ENCODE peak calls at places on chromosome 18, in five cellular contexts. Y, D, P, L and E are unnamed samples.

GRCh38 chr18:53281406-53281805 is 941.4 kb downstream of the DCC start:
- DNase-seq in P (no peak), D (no peak), Y (no peak), L (no peak), E (no peak)

GRCh38 chr18:48889115-48889941 is 61.4 kb downstream of the SMAD7 start:
- DNase-seq in Y (no peak), P (no peak), D (peak; percentile 75), L (peak; percentile 35), E (no peak)

GRCh38 chr18:65751145-65752085 is 603 bp downstream of the CDH7 start:
- DNase-seq in P (peak; percentile 1), D (no peak), Y (peak; percentile 33), L (no peak), E (no peak)

GRCh38 chr18:32037616-32038015 is 19.0 kb downstream of the RNF125 start:
- DNase-seq in P (no peak), Y (no peak), L (no peak), D (no peak), E (no peak)

GRCh38 chr18:58649966-58650816 is 21.1 kb upstream of the MALT1 start:
- DNase-seq in P (peak; percentile 71), Y (no peak), D (no peak), L (no peak), E (no peak)

GRCh38 chr18:21389903-21390302 is 147.9 kb downstream of the GREB1L start:
- DNase-seq in L (no peak), P (no peak), Y (no peak), D (no peak), E (no peak)

GRCh38 chr18:11728247-11728646 is 39.2 kb downstream of the GNAL start:
- DNase-seq in D (no peak), L (no peak), P (no peak), Y (no peak), E (no peak)

GRCh38 chr18:48119204-48119603 is 188.7 kb upstream of the SMAD2 start:
- DNase-seq in P (no peak), L (no peak), D (no peak), Y (no peak), E (no peak)

GRCh38 chr18:4544131-4544530 is 89.0 kb upstream of the DLGAP1 start:
- DNase-seq in Y (no peak), L (no peak), P (no peak), D (no peak), E (no peak)

GRCh38 chr18:29879763-29880162 is 1162.8 kb downstream of the DSC3 start:
- DNase-seq in D (no peak), L (no peak), P (no peak), Y (no peak), E (no peak)

GRCh38 chr18:78875268-78875997 is 104.2 kb upstream of the SALL3 start:
- DNase-seq in Y (no peak), D (peak; percentile 35), L (no peak), P (peak; percentile 10), E (no peak)

GRCh38 chr18:5455644-5456043 is 88.2 kb downstream of the EPB41L3 start:
- DNase-seq in P (no peak), D (no peak), L (no peak), Y (no peak), E (no peak)

GRCh38 chr18:63238711-63239110 is 80.9 kb downstream of the BCL2 start:
- DNase-seq in P (no peak), D (no peak), Y (no peak), L (no peak), E (no peak)

GRCh38 chr18:43486462-43486861 is 209.2 kb upstream of the SYT4 start:
- DNase-seq in L (peak; percentile 37), D (no peak), Y (no peak), P (peak; percentile 49), E (no peak)

GRCh38 chr18:69387181-69387580 is 13.5 kb upstream of the DOK6 start:
- DNase-seq in Y (no peak), D (no peak), L (no peak), P (no peak), E (no peak)

GRCh38 chr18:24189007-24189528 is 50.2 kb downstream of the CABYR start:
- DNase-seq in P (no peak), D (no peak), L (no peak), Y (peak; percentile 61), E (no peak)

GRCh38 chr18:67217551-67218166 is 298.9 kb downstream of the DSEL start:
- DNase-seq in P (peak; percentile 66), L (peak; percentile 42), D (peak; percentile 45), Y (peak; percentile 47), E (no peak)

GRCh38 chr18:2502880-2503279 is 68.4 kb downstream of the METTL4 start:
- DNase-seq in D (no peak), L (no peak), P (no peak), Y (no peak), E (no peak)

GRCh38 chr18:51447351-51447896 is 249.9 kb upstream of the MEX3C start:
- DNase-seq in L (no peak), D (peak; percentile 69), P (no peak), Y (no peak), E (no peak)

GRCh38 chr18:67525328-67526110 is 9.0 kb upstream of the DSEL start:
- DNase-seq in P (no peak), Y (no peak), D (peak; percentile 78), L (peak; percentile 68), E (no peak)

GRCh38 chr18:46071615-46071893 is 506 bp downstream of the PSTPIP2 start:
- DNase-seq in L (no peak), P (peak; percentile 29), D (no peak), Y (no peak), E (no peak)

GRCh38 chr18:46072959-46073358 is 899 bp upstream of the PSTPIP2 start:
- DNase-seq in D (no peak), Y (no peak), P (no peak), L (peak; percentile 24), E (no peak)

GRCh38 chr18:46073474-46074331 is 1.6 kb upstream of the PSTPIP2 start:
- DNase-seq in D (peak; percentile 46), P (peak; percentile 64), Y (peak; percentile 47), L (peak; percentile 35), E (no peak)

GRCh38 chr18:46070683-46071614 is 1.1 kb downstream of the PSTPIP2 start:
- DNase-seq in D (no peak), L (no peak), P (peak; percentile 29), Y (no peak), E (peak; percentile 24)

DNA sequence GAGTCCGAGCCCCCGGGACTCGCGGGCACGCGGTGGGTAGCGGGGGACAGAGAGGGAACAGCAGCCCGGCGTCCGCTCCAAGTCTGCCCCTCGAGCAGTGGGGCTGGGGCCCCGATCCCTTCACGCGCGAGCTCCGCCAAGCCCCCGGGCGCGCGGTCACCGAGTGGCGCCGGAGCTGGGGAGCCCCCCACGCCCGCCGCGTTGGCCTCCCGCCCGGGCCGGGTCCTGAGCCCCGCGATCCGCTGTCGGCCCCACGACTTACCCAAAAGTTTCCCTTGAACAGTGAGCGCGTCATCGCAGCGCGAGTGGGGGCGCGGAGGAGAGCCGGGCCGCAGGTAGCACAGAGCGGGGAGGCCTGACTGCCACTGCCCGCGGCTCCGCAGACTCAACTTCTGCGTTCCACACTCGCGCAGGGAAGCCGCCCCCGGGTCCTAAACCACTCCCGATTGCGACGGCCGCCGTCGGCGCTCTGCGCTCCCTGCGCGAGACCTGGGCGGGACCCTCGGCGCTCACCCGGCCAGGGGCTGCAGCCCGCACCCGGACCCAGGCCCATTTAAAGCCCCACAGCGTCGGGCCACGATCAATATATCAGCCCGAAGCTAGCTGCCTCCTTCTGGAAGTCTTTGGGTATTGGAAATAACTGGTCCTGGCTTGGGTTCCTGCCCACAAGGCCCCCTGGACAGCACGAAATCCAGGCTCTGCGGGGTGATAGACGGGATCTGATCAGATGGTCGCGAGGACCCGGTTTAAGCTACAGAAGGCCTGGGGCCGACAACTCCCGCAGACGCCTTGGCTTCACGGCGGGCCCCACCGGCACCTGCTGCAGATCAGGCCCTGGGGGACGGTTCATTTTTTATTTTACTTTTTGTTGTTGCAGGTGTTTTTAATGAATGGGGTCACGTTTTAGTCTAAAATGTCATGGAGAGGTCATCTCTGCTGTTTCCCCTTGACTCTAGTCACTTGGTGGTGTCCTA is at the start of gene PSTPIP2:
- DNase-seq in Y (peak; percentile 46), L (peak; percentile 81), D (peak; percentile 66), P (peak; percentile 62), E (peak; percentile 69)
- TF ChIP-seq CTCF in Y (no peak), L (no peak), D (no peak), P (no peak), E (no peak)

GRCh38 chr18:37430346-37431076 is 135.1 kb downstream of the CELF4 start:
- DNase-seq in D (no peak), Y (no peak), P (no peak), L (no peak), E (no peak)
- TF ChIP-seq CTCF in D (no peak), Y (no peak), P (no peak), L (no peak), E (no peak)

GRCh38 chr18:42067527-42067926 is 112.5 kb downstream of the PIK3C3 start:
- DNase-seq in P (no peak), D (no peak), L (no peak), Y (no peak), E (no peak)

GRCh38 chr18:42074704-42075103 is 119.7 kb downstream of the PIK3C3 start:
- DNase-seq in Y (no peak), D (no peak), P (no peak), L (no peak), E (no peak)

GRCh38 chr18:42069036-42069435 is 114.0 kb downstream of the PIK3C3 start:
- DNase-seq in L (no peak), P (no peak), Y (no peak), D (no peak), E (no peak)

GRCh38 chr18:42068030-42068429 is 113.0 kb downstream of the PIK3C3 start:
- DNase-seq in P (no peak), Y (no peak), D (no peak), L (no peak), E (no peak)

DNA sequence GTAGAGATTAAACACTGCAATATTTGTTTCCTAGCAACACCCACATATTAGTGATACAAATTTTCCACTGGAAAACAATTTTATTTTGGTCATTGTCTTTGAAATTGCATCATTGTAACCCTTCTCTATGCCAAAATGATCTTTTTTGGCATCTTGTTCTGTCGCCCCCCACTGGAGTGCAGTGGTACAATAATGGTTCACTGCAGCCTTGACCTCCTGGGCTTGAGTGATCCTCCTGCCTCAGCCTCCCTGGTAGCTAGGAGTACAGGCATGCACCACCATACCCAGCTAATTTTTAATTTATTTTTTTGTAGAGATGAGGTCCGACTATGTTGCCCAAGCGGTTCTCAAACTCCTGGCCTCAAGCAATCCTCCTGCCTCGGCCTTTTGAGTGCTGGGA is 117.4 kb downstream of the PIK3C3 start:
- DNase-seq in Y (no peak), P (no peak), L (no peak), D (no peak), E (no peak)
- TF ChIP-seq CTCF in Y (peak; percentile 10), P (no peak), L (no peak), D (no peak), E (no peak)

DNA sequence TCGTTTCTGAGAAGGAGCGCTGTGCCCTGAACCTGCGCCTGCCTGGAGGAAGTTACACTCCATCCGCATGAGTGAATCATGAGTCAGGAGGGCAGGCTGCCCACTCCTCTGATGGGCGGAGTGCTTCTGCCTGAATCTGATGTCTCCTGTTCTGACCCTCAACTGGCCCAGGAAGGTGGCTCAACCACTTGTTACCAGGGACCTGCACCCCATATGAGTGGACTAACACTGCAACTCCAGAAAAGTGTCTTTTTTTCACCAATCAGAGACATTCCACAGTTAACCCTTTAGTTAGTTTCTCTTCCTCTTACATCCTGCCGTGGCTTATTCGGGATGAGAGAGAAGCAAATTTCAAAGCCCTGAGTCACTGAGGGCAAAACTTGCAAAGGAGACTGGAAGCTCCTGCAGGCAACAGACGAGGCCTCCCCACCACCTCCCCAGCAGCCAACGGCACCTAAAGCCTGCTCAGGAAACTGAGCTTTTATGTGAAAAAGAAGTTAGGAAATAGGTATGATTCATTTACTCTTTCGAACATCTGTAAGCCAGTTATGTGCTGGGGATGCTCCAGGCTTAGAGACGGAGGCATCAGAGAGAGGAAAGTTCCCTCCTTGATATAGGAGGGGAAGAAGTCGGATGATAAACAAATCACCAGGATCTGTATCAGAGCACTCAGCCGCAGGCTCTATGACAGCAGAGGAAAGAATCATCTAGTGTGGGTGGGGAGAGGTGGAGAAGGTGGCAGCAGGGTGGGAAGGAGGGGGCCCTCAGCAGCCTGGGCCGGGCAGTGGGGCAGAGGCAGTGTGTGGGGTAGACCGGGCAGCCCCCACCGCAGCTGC is 31.0 kb downstream of the MBP start:
- DNase-seq in L (peak; percentile 76), P (peak; percentile 53), Y (peak; percentile 59), D (peak; percentile 84), E (peak; percentile 56)
- TF ChIP-seq CTCF in L (no peak), P (no peak), Y (no peak), D (no peak), E (no peak)